ENCODE peak calls at places on chromosomes 7 and 10, in eight cellular contexts. X, A, C, L, R, M, Y and D are unnamed samples.

GRCh38 chr7:133352430-133352829 is 99.6 kb downstream of the EXOC4 start:
- DNase-seq in X (no peak), A (no peak), C (no peak), L (no peak), R (no peak), M (no peak), Y (no peak), D (no peak)

GRCh38 chr10:99983280-99983988 is 26.3 kb downstream of the DNMBP start:
- DNase-seq in X (no peak), A (peak; percentile 26), C (no peak), L (no peak), R (no peak), M (peak; percentile 87), Y (peak; percentile 96), D (no peak)

GRCh38 chr10:132420469-132421376 is 23.7 kb downstream of the PWWP2B start:
- DNase-seq in X (no peak), A (no peak), C (no peak), L (peak; percentile 86), R (peak; percentile 85), M (no peak), Y (no peak), D (no peak)

GRCh38 chr7:21063106-21063505 is 276.4 kb upstream of the SP8 start:
- DNase-seq in X (no peak), A (no peak), C (no peak), L (no peak), R (no peak), M (no peak), Y (no peak), D (no peak)

GRCh38 chr10:108180883-108181282 is 1016.4 kb upstream of the SORCS1 start:
- DNase-seq in X (no peak), A (no peak), C (no peak), L (no peak), R (no peak), M (no peak), Y (peak; percentile 2), D (no peak)

GRCh38 chr7:22853674-22854157 is 31.1 kb upstream of the TOMM7 start:
- DNase-seq in X (peak; percentile 49), A (no peak), C (no peak), L (peak; percentile 84), R (peak; percentile 63), M (peak; percentile 34), Y (no peak), D (no peak)

GRCh38 chr10:44043646-44044368 is 341.1 kb downstream of the CXCL12 start:
- DNase-seq in X (no peak), A (no peak), C (no peak), L (no peak), R (no peak), M (no peak), Y (no peak), D (no peak)

GRCh38 chr7:155355176-155355575 is 57.5 kb downstream of the INSIG1 start:
- DNase-seq in X (no peak), A (no peak), C (no peak), L (no peak), R (peak; percentile 38), M (no peak), Y (no peak), D (no peak)

GRCh38 chr10:71698737-71699136 is 20.8 kb downstream of the C10orf105 start:
- DNase-seq in X (no peak), A (no peak), C (no peak), L (no peak), R (no peak), M (no peak), Y (no peak), D (no peak)

GRCh38 chr7:128027485-128027980 is 3.7 kb downstream of the LRRC4 start:
- DNase-seq in X (peak; percentile 82), A (no peak), C (no peak), L (no peak), R (no peak), M (no peak), Y (no peak), D (no peak)

GRCh38 chr10:100403734-100404133 is 56.7 kb downstream of the SCD start:
- DNase-seq in X (no peak), A (no peak), C (no peak), L (no peak), R (no peak), M (no peak), Y (no peak), D (no peak)

GRCh38 chr10:49164587-49165188 is 23.5 kb downstream of the TMEM273 start:
- DNase-seq in X (peak; percentile 72), A (no peak), C (no peak), L (peak; percentile 68), R (no peak), M (peak; percentile 53), Y (peak; percentile 27), D (peak; percentile 66)

GRCh38 chr7:28410628-28411578 is 1.4 kb upstream of the CREB5 start:
- DNase-seq in X (peak; percentile 61), A (peak; percentile 49), C (no peak), L (peak; percentile 77), R (no peak), M (peak; percentile 63), Y (peak; percentile 60), D (peak; percentile 44)

GRCh38 chr10:37710831-37711616 is 146.4 kb downstream of the ZNF248 start:
- DNase-seq in X (no peak), A (no peak), C (no peak), L (no peak), R (no peak), M (no peak), Y (no peak), D (no peak)

GRCh38 chr10:22605168-22605567 is 109.2 kb downstream of the PIP4K2A start:
- DNase-seq in X (peak; percentile 30), A (no peak), C (no peak), L (peak; percentile 89), R (no peak), M (peak; percentile 87), Y (peak; percentile 36), D (peak; percentile 46)

GRCh38 chr7:922334-923107 is 32.0 kb downstream of the ADAP1 start:
- DNase-seq in X (no peak), A (no peak), C (no peak), L (peak; percentile 82), R (peak; percentile 63), M (no peak), Y (no peak), D (no peak)

GRCh38 chr7:105210721-105211205 is 178.0 kb downstream of the SRPK2 start:
- DNase-seq in X (peak; percentile 56), A (peak; percentile 32), C (no peak), L (no peak), R (no peak), M (peak; percentile 73), Y (no peak), D (peak; percentile 25)

GRCh38 chr10:97578171-97578844 is 5.7 kb downstream of the ANKRD2 start:
- DNase-seq in X (no peak), A (no peak), C (no peak), L (no peak), R (no peak), M (no peak), Y (peak; percentile 27), D (no peak)

GRCh38 chr7:84877943-84878595 is 308.8 kb downstream of the SEMA3D start:
- DNase-seq in X (no peak), A (no peak), C (no peak), L (no peak), R (no peak), M (no peak), Y (no peak), D (no peak)

DNA sequence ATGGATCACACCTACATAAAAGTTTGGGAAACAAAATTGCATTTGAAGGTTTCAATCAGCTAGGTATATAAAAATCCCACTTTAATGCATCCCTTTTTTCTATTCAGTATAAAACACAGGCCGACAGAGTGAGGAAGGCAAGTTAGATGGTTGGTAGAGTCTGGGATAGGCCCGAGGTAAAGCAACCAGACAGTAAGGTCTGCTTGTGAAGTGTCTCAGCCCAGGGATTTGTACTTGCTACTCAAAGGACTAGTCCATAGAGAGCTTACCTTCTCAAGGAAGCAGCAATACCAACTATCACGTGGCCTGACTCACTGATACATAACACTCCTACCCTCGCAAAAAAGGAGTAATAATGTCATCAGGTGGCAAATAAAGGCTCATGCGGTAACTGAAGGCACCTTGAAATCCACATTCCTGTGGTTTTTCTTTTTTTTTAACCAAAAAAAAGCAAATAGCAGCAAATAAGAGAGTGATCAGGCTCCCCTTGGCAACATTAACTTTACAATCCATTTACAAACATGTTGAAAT is 56.2 kb upstream of the ATP6V0A4 start:
- DNase-seq in X (no peak), A (no peak), C (no peak), L (no peak), R (no peak), M (no peak), Y (no peak), D (no peak)
- TF ChIP-seq CTCF in X (no peak), A (no peak), C (no peak), L (no peak), R (no peak), M (no peak), Y (no peak), D (no peak)

GRCh38 chr10:124648738-124649137 is 95.4 kb downstream of the FAM53B start:
- DNase-seq in X (no peak), A (peak; percentile 74), C (no peak), L (peak; percentile 96), R (no peak), M (peak; percentile 89), Y (peak; percentile 87), D (no peak)

GRCh38 chr10:124648131-124648475 is 96.1 kb downstream of the FAM53B start:
- DNase-seq in X (no peak), A (no peak), C (no peak), L (no peak), R (no peak), M (no peak), Y (no peak), D (no peak)

GRCh38 chr10:124649209-124649608 is 95.0 kb downstream of the FAM53B start:
- DNase-seq in X (no peak), A (peak; percentile 52), C (peak; percentile 50), L (peak; percentile 72), R (no peak), M (peak; percentile 56), Y (peak; percentile 43), D (no peak)

GRCh38 chr10:124646483-124647352 is 97.5 kb downstream of the FAM53B start:
- DNase-seq in X (no peak), A (peak; percentile 80), C (peak; percentile 79), L (peak; percentile 53), R (peak; percentile 85), M (peak; percentile 92), Y (peak; percentile 91), D (no peak)

GRCh38 chr10:124647421-124648130 is 96.6 kb downstream of the FAM53B start:
- DNase-seq in X (no peak), A (peak; percentile 76), C (peak; percentile 79), L (peak; percentile 98), R (peak; percentile 85), M (peak; percentile 57), Y (peak; percentile 45), D (peak; percentile 75)
- TF ChIP-seq CTCF in X (no peak), A (peak; percentile 48), C (no peak), L (peak; percentile 44), R (peak; percentile 34), M (peak; percentile 34), Y (peak; percentile 27), D (peak; percentile 25)

GRCh38 chr10:54983255-54983654 is 182.2 kb upstream of the PCDH15 start:
- DNase-seq in X (no peak), A (no peak), C (no peak), L (no peak), R (no peak), M (no peak), Y (no peak), D (no peak)

GRCh38 chr10:54985732-54986131 is 184.7 kb upstream of the PCDH15 start:
- DNase-seq in X (peak; percentile 49), A (no peak), C (no peak), L (peak; percentile 45), R (no peak), M (peak; percentile 1), Y (no peak), D (no peak)
- TF ChIP-seq CTCF in X (peak; percentile 66), A (peak; percentile 45), C (no peak), L (peak; percentile 23), R (peak; percentile 47), M (no peak), Y (no peak), D (peak; percentile 26)

GRCh38 chr7:82172017-82172416 is 271.6 kb downstream of the CACNA2D1 start:
- DNase-seq in X (no peak), A (no peak), C (no peak), L (peak; percentile 16), R (no peak), M (peak; percentile 30), Y (no peak), D (no peak)
- TF ChIP-seq CTCF in X (peak; percentile 40), A (no peak), C (no peak), L (no peak), R (no peak), M (no peak), Y (no peak), D (no peak)